ENCODE peak calls at places on chromosomes 13 and 19, in five cellular contexts. E is breast epithelium, A is psoas muscle, I is AG04449, P is cardiac muscle cell. U is an unnamed sample.

GRCh38 chr19:45469132-45469834 is 1.5 kb downstream of the FOSB start:
- DNase-seq in E (peak; percentile 95), A (peak; percentile 96), I (no peak), P (peak; percentile 96), U (peak; percentile 89)

GRCh38 chr13:109874921-109875454 is 88.6 kb upstream of the IRS2 start:
- DNase-seq in E (no peak), A (no peak), I (no peak), P (no peak), U (peak; percentile 22)

GRCh38 chr13:40096357-40096911 is 441.0 kb downstream of the COG6 start:
- DNase-seq in E (no peak), A (no peak), I (no peak), P (no peak), U (no peak)

GRCh38 chr19:15250635-15250993 is 18.4 kb upstream of the EPHX3 start:
- DNase-seq in E (no peak), A (no peak), I (no peak), P (no peak), U (no peak)

GRCh38 chr19:3094638-3095374 is 644 bp downstream of the GNA11 start:
- DNase-seq in E (no peak), A (peak; percentile 46), I (no peak), P (peak; percentile 49), U (no peak)

GRCh38 chr19:43673702-43674629 is 4.0 kb upstream of the PLAUR start:
- DNase-seq in E (no peak), A (no peak), I (no peak), P (no peak), U (no peak)

GRCh38 chr13:109366521-109366920 is 419.9 kb downstream of the IRS2 start:
- DNase-seq in E (no peak), A (no peak), I (no peak), P (peak; percentile 11), U (no peak)

GRCh38 chr13:99198630-99199029 is 2.0 kb upstream of the UBAC2 start:
- DNase-seq in E (no peak), A (no peak), I (no peak), P (no peak), U (no peak)

GRCh38 chr13:81795710-81796109 is 1454.8 kb upstream of the SPRY2 start:
- DNase-seq in E (no peak), A (no peak), I (no peak), P (no peak), U (no peak)

GRCh38 chr19:2032296-2032941 is 16.9 kb upstream of the BTBD2 start:
- DNase-seq in E (peak; percentile 99), A (peak; percentile 99), I (no peak), P (no peak), U (peak; percentile 69)

GRCh38 chr19:5052515-5052914 is 83.6 kb downstream of the KDM4B start:
- DNase-seq in E (no peak), A (no peak), I (no peak), P (no peak), U (no peak)

GRCh38 chr13:113845723-113846638 is 17.9 kb downstream of the GAS6 start:
- DNase-seq in E (no peak), A (no peak), I (no peak), P (no peak), U (no peak)

GRCh38 chr13:31891472-31891871 is 140.1 kb upstream of the FRY start:
- DNase-seq in E (no peak), A (no peak), I (no peak), P (peak; percentile 63), U (no peak)

GRCh38 chr19:3123956-3124355 is 11.9 kb upstream of the GNA15 start:
- DNase-seq in E (no peak), A (peak; percentile 39), I (no peak), P (no peak), U (no peak)

GRCh38 chr19:30691767-30692516 is 319.8 kb downstream of the ZNF536 start:
- DNase-seq in E (no peak), A (no peak), I (no peak), P (no peak), U (no peak)

GRCh38 chr19:35107541-35107939 is 8.1 kb upstream of the FXYD3 start:
- DNase-seq in E (peak; percentile 92), A (no peak), I (no peak), P (no peak), U (no peak)

GRCh38 chr19:38676023-38676877 is 28.8 kb downstream of the ACTN4 start:
- DNase-seq in E (no peak), A (peak; percentile 63), I (no peak), P (no peak), U (no peak)

GRCh38 chr13:40993119-40993518 is 26.0 kb downstream of the ELF1 start:
- DNase-seq in E (no peak), A (no peak), I (no peak), P (no peak), U (no peak)

GRCh38 chr13:80400834-80401450 is 60.0 kb upstream of the SPRY2 start:
- DNase-seq in E (no peak), A (no peak), I (no peak), P (no peak), U (no peak)

GRCh38 chr19:2330632-2331284 is 2.3 kb downstream of the SPPL2B start:
- DNase-seq in E (no peak), A (peak; percentile 88), I (no peak), P (no peak), U (no peak)

GRCh38 chr13:44132710-44133109 is 240.9 kb upstream of the SERP2 start:
- DNase-seq in E (peak; percentile 30), A (peak; percentile 85), I (no peak), P (no peak), U (no peak)

GRCh38 chr13:59721889-59722579 is 441.7 kb downstream of the DIAPH3 start:
- DNase-seq in E (no peak), A (no peak), I (no peak), P (no peak), U (no peak)

GRCh38 chr19:27901078-27901477 is 1311.9 kb downstream of the UQCRFS1 start:
- DNase-seq in E (no peak), A (no peak), I (no peak), P (no peak), U (no peak)

GRCh38 chr13:104597554-104598240 is 1531.5 kb upstream of the SLC10A2 start:
- DNase-seq in E (no peak), A (no peak), I (no peak), P (no peak), U (no peak)

GRCh38 chr19:46218160-46218559 is 11.4 kb upstream of the IGFL1 start:
- DNase-seq in E (no peak), A (no peak), I (no peak), P (peak; percentile 84), U (no peak)

GRCh38 chr13:112943309-112944125 is 25.5 kb upstream of the MCF2L start:
- DNase-seq in E (no peak), A (no peak), I (no peak), P (peak; percentile 80), U (no peak)

GRCh38 chr19:33697766-33698165 is 76.0 kb downstream of the CHST8 start:
- DNase-seq in E (no peak), A (no peak), I (no peak), P (no peak), U (no peak)

GRCh38 chr19:4144666-4145261 is 8.7 kb upstream of the CREB3L3 start:
- DNase-seq in E (no peak), A (no peak), I (no peak), P (no peak), U (no peak)

GRCh38 chr13:44903596-44903995 is 85.7 kb downstream of the NUFIP1 start:
- DNase-seq in E (peak; percentile 32), A (peak; percentile 94), I (no peak), P (no peak), U (peak; percentile 84)

GRCh38 chr13:33015791-33016323 is 366 bp upstream of the KL start:
- DNase-seq in E (no peak), A (peak; percentile 62), I (no peak), P (peak; percentile 18), U (no peak)

GRCh38 chr19:3358919-3359849 is 7.2 kb upstream of the NFIC start:
- DNase-seq in E (no peak), A (peak; percentile 86), I (no peak), P (peak; percentile 60), U (no peak)

GRCh38 chr13:100753391-100753790 is 78.8 kb upstream of the TMTC4 start:
- DNase-seq in E (no peak), A (no peak), I (no peak), P (no peak), U (no peak)

GRCh38 chr13:106033634-106034033 is 501.8 kb downstream of the EFNB2 start:
- DNase-seq in E (no peak), A (no peak), I (peak; percentile 37), P (no peak), U (no peak)

GRCh38 chr13:25688524-25688923 is 316.8 kb downstream of the ATP8A2 start:
- DNase-seq in E (no peak), A (peak; percentile 79), I (no peak), P (no peak), U (no peak)

GRCh38 chr13:25686831-25687495 is 315.2 kb downstream of the ATP8A2 start:
- DNase-seq in E (no peak), A (no peak), I (no peak), P (no peak), U (no peak)

GRCh38 chr13:23427342-23428182 is 5.9 kb downstream of the SACS start:
- DNase-seq in E (peak; percentile 57), A (no peak), I (peak; percentile 79), P (no peak), U (peak; percentile 59)

GRCh38 chr19:20558011-20558410 is 7.6 kb downstream of the ZNF737 start:
- DNase-seq in E (no peak), A (no peak), I (no peak), P (no peak), U (no peak)
- TF ChIP-seq CTCF in E (no peak), A (no peak), I (no peak), P (no peak), U (no peak)

GRCh38 chr19:10835754-10836477 is at the start of gene TMED1:
- DNase-seq in E (peak; percentile 100), A (peak; percentile 100), I (peak; percentile 92), P (peak; percentile 100), U (peak; percentile 99)
- TF ChIP-seq CTCF in E (peak; percentile 56), A (peak; percentile 29), I (peak; percentile 24), P (peak; percentile 18), U (peak; percentile 13)

GRCh38 chr13:84648069-84648640 is 765.9 kb upstream of the SLITRK1 start:
- DNase-seq in E (no peak), A (no peak), I (no peak), P (no peak), U (no peak)
- TF ChIP-seq CTCF in E (no peak), A (no peak), I (no peak), P (peak; percentile 23), U (no peak)

GRCh38 chr19:42023121-42023942 is 29.3 kb upstream of the ATP1A3 start:
- DNase-seq in E (no peak), A (peak; percentile 34), I (no peak), P (peak; percentile 29), U (no peak)
- TF ChIP-seq CTCF in E (no peak), A (no peak), I (peak; percentile 40), P (peak; percentile 49), U (peak; percentile 33)

GRCh38 chr13:89363144-89363543 is 1692.0 kb downstream of the SLITRK5 start:
- DNase-seq in E (no peak), A (no peak), I (no peak), P (no peak), U (no peak)

GRCh38 chr13:89361909-89362308 is 1690.7 kb downstream of the SLITRK5 start:
- DNase-seq in E (no peak), A (no peak), I (no peak), P (no peak), U (no peak)
- TF ChIP-seq CTCF in E (no peak), A (no peak), I (no peak), P (peak; percentile 40), U (peak; percentile 35)

GRCh38 chr13:50969691-50970090 is 60.1 kb downstream of the RNASEH2B start:
- DNase-seq in E (no peak), A (no peak), I (no peak), P (peak; percentile 49), U (no peak)
- TF ChIP-seq CTCF in E (no peak), A (no peak), I (no peak), P (no peak), U (no peak)

GRCh38 chr19:7366701-7367420 is 18.1 kb downstream of the ARHGEF18 start:
- DNase-seq in E (no peak), A (no peak), I (no peak), P (no peak), U (no peak)
- TF ChIP-seq CTCF in E (no peak), A (peak; percentile 9), I (no peak), P (peak; percentile 36), U (peak; percentile 15)

U was measured in AG09319.